ENCODE peak calls at places on chromosomes 11 and 22, in nine cellular contexts. V, Z, U, N, T, L, Q, D and X are unnamed samples.

GRCh38 chr11:107810875-107811274 is 47.7 kb downstream of the SLC35F2 start:
- DNase-seq in V (no peak), Z (no peak), U (peak; percentile 22), N (no peak), T (no peak), L (no peak), Q (no peak), D (no peak), X (no peak)

GRCh38 chr22:19722915-19723164 is 499 bp upstream of the GP1BB start:
- DNase-seq in V (no peak), Z (no peak), U (no peak), N (no peak), T (no peak), L (no peak), Q (no peak), D (no peak), X (no peak)

GRCh38 chr22:37749831-37750595 is 53.2 kb downstream of the TRIOBP start:
- DNase-seq in V (no peak), Z (no peak), U (peak; percentile 81), N (peak; percentile 12), T (no peak), L (no peak), Q (no peak), D (no peak), X (no peak)

GRCh38 chr22:37228106-37229011 is 15.7 kb downstream of the RAC2 start:
- DNase-seq in V (no peak), Z (no peak), U (peak; percentile 46), N (no peak), T (no peak), L (no peak), Q (no peak), D (no peak), X (no peak)

GRCh38 chr11:63866211-63866610 is 27.3 kb downstream of the MARK2 start:
- DNase-seq in V (peak; percentile 72), Z (peak; percentile 6), U (peak; percentile 81), N (no peak), T (peak; percentile 43), L (peak; percentile 72), Q (peak; percentile 24), D (peak; percentile 52), X (no peak)

GRCh38 chr11:85845052-85845631 is 10.0 kb upstream of the CCDC83 start:
- DNase-seq in V (no peak), Z (no peak), U (peak; percentile 25), N (no peak), T (no peak), L (no peak), Q (no peak), D (no peak), X (no peak)

GRCh38 chr11:113035708-113036107 is 74.5 kb downstream of the NCAM1 start:
- DNase-seq in V (no peak), Z (no peak), U (no peak), N (no peak), T (no peak), L (no peak), Q (no peak), D (no peak), X (no peak)

GRCh38 chr11:125938418-125938817 is 7.4 kb upstream of the VSIG10L2 start:
- DNase-seq in V (no peak), Z (no peak), U (no peak), N (no peak), T (no peak), L (no peak), Q (no peak), D (no peak), X (no peak)

GRCh38 chr22:50443202-50443601 is 31.6 kb downstream of the SBF1 start:
- DNase-seq in V (no peak), Z (no peak), U (no peak), N (no peak), T (no peak), L (no peak), Q (no peak), D (no peak), X (no peak)

GRCh38 chr11:60428517-60428916 is 855 bp upstream of the MS4A5 start:
- DNase-seq in V (no peak), Z (peak; percentile 5), U (peak; percentile 2), N (no peak), T (no peak), L (no peak), Q (no peak), D (no peak), X (no peak)

GRCh38 chr11:95641506-95641905 is 148.1 kb downstream of the FAM76B start:
- DNase-seq in V (no peak), Z (no peak), U (no peak), N (no peak), T (no peak), L (peak; percentile 12), Q (peak; percentile 38), D (no peak), X (no peak)

GRCh38 chr22:29129644-29130201 is 56.9 kb downstream of the KREMEN1 start:
- DNase-seq in V (no peak), Z (peak; percentile 49), U (no peak), N (peak; percentile 48), T (no peak), L (no peak), Q (peak; percentile 78), D (no peak), X (peak; percentile 26)

GRCh38 chr11:16809901-16810668 is 71.6 kb downstream of the C11orf58 start:
- DNase-seq in V (no peak), Z (no peak), U (peak; percentile 42), N (peak; percentile 80), T (no peak), L (no peak), Q (peak; percentile 21), D (no peak), X (no peak)

GRCh38 chr11:108647701-108648527 is 17.0 kb upstream of the DDX10 start:
- DNase-seq in V (peak; percentile 36), Z (peak; percentile 72), U (peak; percentile 83), N (peak; percentile 67), T (peak; percentile 37), L (peak; percentile 24), Q (peak; percentile 67), D (peak; percentile 46), X (peak; percentile 95)

GRCh38 chr11:30358569-30358968 is 35.7 kb downstream of the ARL14EP start:
- DNase-seq in V (no peak), Z (no peak), U (no peak), N (no peak), T (no peak), L (no peak), Q (no peak), D (no peak), X (no peak)

GRCh38 chr11:68798221-68798813 is 43.4 kb downstream of the CPT1A start:
- DNase-seq in V (peak; percentile 16), Z (no peak), U (peak; percentile 15), N (peak; percentile 26), T (peak; percentile 20), L (no peak), Q (peak; percentile 11), D (peak; percentile 25), X (peak; percentile 32)

GRCh38 chr11:92838655-92839334 is 130.7 kb upstream of the MTNR1B start:
- DNase-seq in V (no peak), Z (peak; percentile 19), U (no peak), N (no peak), T (no peak), L (no peak), Q (no peak), D (no peak), X (peak; percentile 32)

GRCh38 chr22:23075050-23075449 is 4.7 kb downstream of the GNAZ start:
- DNase-seq in V (no peak), Z (no peak), U (no peak), N (no peak), T (no peak), L (no peak), Q (no peak), D (no peak), X (no peak)

GRCh38 chr11:131898872-131899400 is 528.5 kb downstream of the NTM start:
- DNase-seq in V (no peak), Z (no peak), U (no peak), N (no peak), T (no peak), L (no peak), Q (no peak), D (no peak), X (no peak)

GRCh38 chr22:47285981-47286380 is 523.5 kb downstream of the TBC1D22A start:
- DNase-seq in V (no peak), Z (no peak), U (no peak), N (no peak), T (no peak), L (no peak), Q (no peak), D (no peak), X (no peak)

GRCh38 chr11:75516140-75516539 is 9.6 kb downstream of the GDPD5 start:
- DNase-seq in V (no peak), Z (no peak), U (no peak), N (no peak), T (no peak), L (no peak), Q (no peak), D (no peak), X (no peak)

GRCh38 chr22:26547426-26547825 is 35.2 kb upstream of the TFIP11 start:
- DNase-seq in V (peak; percentile 13), Z (no peak), U (no peak), N (no peak), T (no peak), L (peak; percentile 6), Q (no peak), D (no peak), X (no peak)

GRCh38 chr22:22880645-22881044 is 7.0 kb upstream of the IGLL5 start:
- DNase-seq in V (no peak), Z (no peak), U (no peak), N (no peak), T (no peak), L (no peak), Q (no peak), D (no peak), X (peak; percentile 40)

GRCh38 chr11:128686745-128687177 is 7.1 kb upstream of the FLI1 start:
- DNase-seq in V (peak; percentile 48), Z (no peak), U (peak; percentile 58), N (peak; percentile 60), T (peak; percentile 35), L (no peak), Q (peak; percentile 44), D (peak; percentile 37), X (peak; percentile 78)

GRCh38 chr22:38465673-38466490 is 2.0 kb upstream of the KDELR3 start:
- DNase-seq in V (no peak), Z (no peak), U (no peak), N (no peak), T (no peak), L (no peak), Q (no peak), D (no peak), X (peak; percentile 60)